ENCODE peak calls at places on chromosomes 7 and 10, in eight cellular contexts. T is transverse colon, O is HCT116, U is H1, E is breast epithelium, F is prostate gland, H is esophagus muscularis mucosa, R is sigmoid colon. M is an unnamed sample.

GRCh38 chr7:27478104-27478503 is 184.6 kb downstream of the HIBADH start:
- DNase-seq in R (no peak), T (no peak), E (no peak), H (no peak), F (no peak), U (no peak), O (no peak), M (no peak)

GRCh38 chr10:13139150-13139549 is 22.2 kb upstream of the MCM10 start:
- DNase-seq in O (no peak), E (no peak), R (no peak), H (no peak), F (no peak), T (no peak), U (no peak), M (no peak)

GRCh38 chr10:17764142-17764541 is 12.1 kb downstream of the TMEM236 start:
- DNase-seq in H (no peak), F (no peak), U (no peak), E (no peak), O (no peak), R (no peak), T (no peak), M (no peak)

GRCh38 chr10:107214261-107214660 is 49.8 kb upstream of the SORCS1 start:
- DNase-seq in H (no peak), U (no peak), F (no peak), R (no peak), E (no peak), T (no peak), O (no peak), M (no peak)

GRCh38 chr7:140738280-140738679 is 41.8 kb downstream of the NDUFB2 start:
- DNase-seq in U (no peak), O (no peak), H (no peak), T (no peak), E (no peak), F (no peak), R (no peak), M (no peak)

GRCh38 chr7:155003215-155003999 is 483 bp upstream of the PAXIP1 start:
- DNase-seq in F (peak), U (no peak), E (peak), T (peak), R (peak), O (peak), H (no peak), M (peak)

GRCh38 chr7:157905740-157906461 is 569.1 kb downstream of the DNAJB6 start:
- DNase-seq in U (peak), O (peak), E (peak), F (no peak), H (no peak), R (peak), T (no peak), M (no peak)

GRCh38 chr10:77533887-77534278 is 103.7 kb downstream of the KCNMA1 start:
- DNase-seq in T (no peak), E (peak), H (no peak), R (no peak), F (no peak), U (no peak), O (no peak), M (no peak)

GRCh38 chr7:150389532-150389816 is 10.3 kb downstream of the ZNF775 start:
- DNase-seq in E (no peak), R (no peak), F (no peak), O (no peak), H (no peak), T (no peak), U (no peak), M (peak)

GRCh38 chr7:94146408-94146807 is 142.3 kb upstream of the BET1 start:
- DNase-seq in R (no peak), E (no peak), O (no peak), U (no peak), H (no peak), F (no peak), T (no peak), M (peak)

GRCh38 chr10:6065845-6066244 is 3.7 kb upstream of the IL2RA start:
- DNase-seq in H (no peak), R (peak), E (no peak), T (no peak), F (no peak), O (no peak), U (no peak), M (no peak)

GRCh38 chr7:71636329-71636728 is 504.4 kb downstream of the GALNT17 start:
- DNase-seq in F (no peak), U (no peak), O (no peak), H (no peak), T (no peak), R (no peak), E (no peak), M (no peak)

GRCh38 chr7:27201231-27202017 is 1.5 kb upstream of the HOXA13 start:
- DNase-seq in F (no peak), E (no peak), R (no peak), H (no peak), T (no peak), O (no peak), U (no peak), M (peak)

GRCh38 chr7:121480058-121480457 is 84.0 kb upstream of the FAM3C start:
- DNase-seq in E (no peak), F (peak), O (no peak), R (no peak), U (no peak), H (no peak), T (no peak), M (no peak)

GRCh38 chr10:3835770-3836169 is 50.8 kb upstream of the KLF6 start:
- DNase-seq in U (no peak), T (no peak), H (no peak), O (no peak), F (no peak), R (no peak), E (no peak), M (no peak)

GRCh38 chr7:94240902-94241301 is 153.8 kb upstream of the COL1A2 start:
- DNase-seq in T (no peak), F (no peak), H (no peak), U (no peak), O (no peak), E (no peak), R (no peak), M (no peak)

GRCh38 chr7:116395125-116395791 is 104.3 kb upstream of the CAV2 start:
- DNase-seq in F (no peak), T (no peak), E (no peak), R (no peak), O (peak), H (no peak), U (peak), M (no peak)

GRCh38 chr10:24417053-24417452 is 208.1 kb downstream of the KIAA1217 start:
- DNase-seq in F (no peak), R (no peak), T (no peak), U (no peak), E (no peak), H (no peak), O (no peak), M (no peak)

GRCh38 chr10:72063703-72064391 is 24.5 kb downstream of the SPOCK2 start:
- DNase-seq in F (no peak), T (peak), O (no peak), R (no peak), H (no peak), E (no peak), U (no peak), M (no peak)

GRCh38 chr10:57699944-57700343 is 567.8 kb downstream of the IPMK start:
- DNase-seq in R (no peak), T (no peak), U (no peak), O (no peak), E (no peak), F (no peak), H (no peak), M (no peak)

GRCh38 chr10:53102424-53102823 is 329.8 kb upstream of the MBL2 start:
- DNase-seq in T (no peak), F (no peak), O (no peak), E (no peak), H (no peak), R (no peak), U (no peak), M (no peak)

GRCh38 chr7:144885453-144885852 is 49.6 kb upstream of the TPK1 start:
- DNase-seq in F (no peak), H (no peak), O (no peak), T (no peak), U (no peak), E (no peak), R (no peak), M (no peak)

GRCh38 chr7:27133409-27134157 is 3.0 kb upstream of the HOXA4 start:
- DNase-seq in U (no peak), E (no peak), H (no peak), F (no peak), T (peak), R (peak), O (no peak), M (no peak)

GRCh38 chr7:31794851-31795250 is 107.8 kb downstream of the PPP1R17 start:
- DNase-seq in T (no peak), U (no peak), H (no peak), F (no peak), O (no peak), E (no peak), R (no peak), M (no peak)

GRCh38 chr7:139004321-139005075 is 23.3 kb upstream of the KIAA1549 start:
- DNase-seq in F (no peak), R (no peak), H (peak), E (no peak), U (no peak), O (no peak), T (no peak), M (no peak)

GRCh38 chr10:124913167-124913566 is 28.8 kb upstream of the ZRANB1 start:
- DNase-seq in H (no peak), O (no peak), F (peak), E (peak), R (no peak), U (no peak), T (no peak), M (no peak)
- TF ChIP-seq CTCF in H (no peak), O (no peak), F (no peak), E (no peak), R (no peak), U (no peak), T (no peak), M (no peak)

GRCh38 chr7:5519515-5519928 is 95.9 kb upstream of the TNRC18 start:
- DNase-seq in R (no peak), E (no peak), F (no peak), U (no peak), T (no peak), H (no peak), O (no peak), M (no peak)

GRCh38 chr7:5528071-5528814 is 104.6 kb upstream of the TNRC18 start:
- DNase-seq in E (no peak), F (peak), H (no peak), T (peak), O (no peak), R (peak), U (no peak), M (peak)

GRCh38 chr7:5525271-5526189 is 101.9 kb upstream of the TNRC18 start:
- DNase-seq in T (peak), F (no peak), E (no peak), H (no peak), O (peak), U (no peak), R (peak), M (no peak)

GRCh38 chr7:5526190-5527037 is 102.8 kb upstream of the TNRC18 start:
- DNase-seq in E (no peak), F (peak), O (no peak), U (no peak), T (peak), H (no peak), R (peak), M (peak)

DNA sequence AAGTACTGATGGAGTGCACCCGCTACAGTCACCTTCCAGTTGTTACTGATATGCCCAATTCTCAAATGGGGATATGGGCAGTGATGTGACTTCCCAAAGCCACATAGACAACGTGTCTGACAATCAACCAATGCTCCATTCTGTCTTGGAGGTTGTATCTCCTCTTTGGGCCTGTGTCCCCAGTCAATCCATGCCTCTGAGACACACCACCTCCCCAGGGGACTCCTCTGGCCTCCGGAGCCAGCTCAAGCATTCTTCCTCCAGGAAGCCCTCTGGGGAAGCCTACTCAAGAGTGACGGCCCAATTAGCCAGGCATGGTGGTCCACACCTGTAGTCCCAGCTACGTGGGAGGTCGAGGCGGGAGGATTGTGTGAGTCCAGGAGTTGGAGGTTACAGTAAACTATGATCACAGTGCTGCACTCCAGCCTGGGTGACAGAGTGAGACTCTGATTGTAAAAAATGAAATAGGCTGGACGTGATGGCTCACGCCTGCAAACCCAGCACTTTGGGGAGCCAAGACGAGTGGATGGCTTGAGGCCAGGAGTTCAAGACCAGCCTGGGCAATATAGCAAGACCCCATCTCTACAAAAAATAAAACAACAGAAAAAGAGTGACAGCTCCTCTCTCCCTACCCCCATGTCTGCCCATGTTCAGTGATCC is 99.5 kb upstream of the TNRC18 start:
- DNase-seq in T (peak), U (no peak), H (no peak), F (no peak), E (no peak), O (no peak), R (peak), M (no peak)
- TF ChIP-seq POLR2AphosphoS5 in T (no peak), U (peak), H (no peak), F (no peak), E (no peak), O (no peak), R (peak), M (no peak)

DNA sequence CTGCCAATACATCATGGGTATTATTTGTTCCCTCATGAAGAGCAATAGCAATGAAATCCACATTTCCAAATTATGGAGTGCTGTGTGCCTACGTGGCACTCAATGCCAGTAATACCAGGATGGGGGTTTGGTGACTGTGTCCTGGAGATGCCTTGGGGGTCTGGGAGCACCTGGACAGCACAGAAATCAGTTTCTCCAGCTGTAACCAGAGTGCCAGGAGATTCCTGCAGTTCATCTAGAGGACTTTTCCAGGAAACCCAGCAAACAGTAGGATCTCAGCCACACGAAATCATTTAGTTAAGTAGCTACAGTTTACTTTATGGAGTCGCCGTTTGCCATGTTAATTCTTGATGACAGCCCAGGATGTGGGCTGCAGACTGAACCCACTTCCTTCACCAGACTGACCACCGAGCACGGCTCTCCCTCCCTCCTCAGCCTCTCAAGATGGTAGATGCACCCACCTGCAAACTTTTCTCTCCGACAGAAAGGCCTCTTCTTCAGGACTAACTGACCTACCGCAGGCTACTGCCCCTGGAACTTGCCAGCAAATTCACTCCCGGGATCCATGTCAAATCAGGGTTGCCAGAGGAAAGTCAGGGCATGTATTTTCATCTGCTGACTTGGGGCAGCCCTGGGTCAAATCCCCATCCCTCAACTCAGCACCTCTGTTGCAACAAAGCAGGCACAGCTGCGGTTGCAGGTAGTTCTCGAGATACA is 30.3 kb downstream of the MKI67 start:
- DNase-seq in T (no peak), R (no peak), E (no peak), H (no peak), O (no peak), F (no peak), U (no peak), M (no peak)
- TF ChIP-seq POLR2A in T (no peak), R (no peak), E (no peak), H (no peak), O (no peak), F (no peak), U (no peak), M (no peak)

GRCh38 chr10:87625658-87626057 is 34.0 kb upstream of the PAPSS2 start:
- DNase-seq in F (no peak), H (no peak), O (no peak), E (no peak), U (no peak), T (no peak), R (no peak), M (no peak)

GRCh38 chr10:87622290-87623004 is 37.2 kb upstream of the PAPSS2 start:
- DNase-seq in T (no peak), F (no peak), H (no peak), E (no peak), U (no peak), O (no peak), R (no peak), M (no peak)

GRCh38 chr10:87632439-87632838 is 27.2 kb upstream of the PAPSS2 start:
- DNase-seq in H (no peak), R (no peak), E (no peak), F (no peak), T (no peak), O (no peak), U (no peak), M (no peak)

GRCh38 chr10:87623191-87623590 is 36.5 kb upstream of the PAPSS2 start:
- DNase-seq in O (no peak), T (no peak), E (no peak), R (no peak), U (no peak), F (no peak), H (no peak), M (no peak)

GRCh38 chr10:87626422-87626892 is 33.2 kb upstream of the PAPSS2 start:
- DNase-seq in R (no peak), H (peak), F (no peak), T (no peak), U (no peak), O (no peak), E (no peak), M (no peak)
- TF ChIP-seq CTCF in R (no peak), H (no peak), F (no peak), T (no peak), U (no peak), O (no peak), E (no peak), M (no peak)

DNA sequence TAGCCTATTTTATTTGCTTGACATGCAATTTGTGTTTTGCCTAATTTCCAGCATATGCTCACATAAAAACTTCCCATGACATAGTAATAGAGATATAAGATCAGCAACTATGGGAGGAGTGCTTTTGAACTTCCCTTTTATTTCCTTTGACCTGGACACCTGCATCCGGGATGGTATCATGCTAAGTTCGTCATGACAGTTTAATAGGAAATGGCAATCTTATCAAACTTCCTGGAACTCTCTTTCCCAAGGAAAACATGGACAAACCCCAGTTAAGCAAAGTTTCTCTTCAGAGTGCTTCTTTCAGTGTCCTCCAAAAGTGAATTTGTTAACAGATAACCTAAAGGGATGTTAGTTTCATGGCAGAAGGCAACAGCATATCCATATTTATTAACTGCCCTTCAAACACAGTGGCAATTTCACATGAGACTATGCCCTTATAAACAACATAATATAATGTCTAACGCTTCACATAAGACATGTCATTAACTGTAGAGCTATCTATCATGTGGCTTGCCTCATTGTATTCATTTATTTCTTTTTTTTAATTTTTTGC is 474.7 kb upstream of the SEMA3A start:
- DNase-seq in R (no peak), H (no peak), O (no peak), F (no peak), U (no peak), E (no peak), T (no peak), M (no peak)
- TF ChIP-seq POLR2AphosphoS5 in R (no peak), H (no peak), O (no peak), F (no peak), U (no peak), E (no peak), T (no peak), M (peak)

GRCh38 chr7:149195180-149196150 is at the start of gene ZNF282:
- DNase-seq in O (peak), H (peak), F (peak), R (peak), U (peak), E (peak), T (peak), M (peak)
- TF ChIP-seq POLR2A in O (peak), H (no peak), F (peak), R (peak), U (peak), E (no peak), T (peak), M (no peak)

DNA sequence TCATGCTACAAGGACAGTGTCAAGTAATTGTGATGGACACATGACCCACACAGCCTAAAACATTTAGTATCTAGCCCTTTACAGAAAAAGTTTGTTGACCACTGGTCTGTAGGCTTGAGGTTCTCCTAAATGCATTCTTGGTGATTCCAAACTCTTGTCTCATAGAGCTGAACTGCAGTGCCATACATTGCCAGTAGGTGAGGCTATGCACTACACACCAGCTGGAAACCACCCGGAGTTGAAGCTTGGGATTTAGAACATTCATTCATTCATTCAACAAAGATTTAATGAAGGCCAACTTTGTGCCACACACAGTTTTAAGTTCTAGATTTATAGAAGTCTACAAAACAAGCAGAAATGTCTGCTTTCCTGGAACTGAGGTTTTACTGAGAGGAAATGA is 77.3 kb upstream of the TCF7L2 start:
- DNase-seq in O (peak), R (no peak), H (no peak), T (no peak), U (no peak), F (no peak), E (no peak), M (no peak)
- TF ChIP-seq CTCF in O (peak), R (no peak), H (peak), T (peak), U (no peak), F (no peak), E (no peak), M (no peak)

GRCh38 chr10:121486906-121487305 is 111.3 kb downstream of the FGFR2 start:
- DNase-seq in E (no peak), O (no peak), R (no peak), U (no peak), H (no peak), T (no peak), F (no peak), M (no peak)
- TF ChIP-seq POLR2AphosphoS5 in E (no peak), O (no peak), R (no peak), U (no peak), H (no peak), T (no peak), F (no peak), M (no peak)

GRCh38 chr7:87154166-87154565 is 1.9 kb downstream of the DMTF1 start:
- DNase-seq in E (no peak), R (no peak), H (no peak), F (no peak), T (no peak), U (no peak), O (no peak), M (no peak)

GRCh38 chr7:87151701-87152111 is 547 bp upstream of the DMTF1 start:
- DNase-seq in R (no peak), H (no peak), O (no peak), E (no peak), F (no peak), U (no peak), T (no peak), M (no peak)

GRCh38 chr7:87154569-87154968 is 2.3 kb downstream of the DMTF1 start:
- DNase-seq in R (no peak), E (no peak), H (no peak), O (no peak), T (no peak), F (no peak), U (no peak), M (no peak)

GRCh38 chr7:87152112-87152896 is at the start of gene DMTF1:
- DNase-seq in F (peak), T (peak), H (peak), O (peak), E (peak), R (peak), U (peak), M (peak)

GRCh38 chr7:87152897-87153641 is 816 bp downstream of the DMTF1 start:
- DNase-seq in T (peak), O (no peak), F (peak), H (no peak), R (peak), U (no peak), E (peak), M (peak)
- TF ChIP-seq POLR2A in T (peak), O (no peak), F (no peak), H (no peak), R (peak), U (no peak), E (no peak), M (no peak)

GRCh38 chr7:147483634-147484292 is 1106.8 kb upstream of the C7orf33 start:
- DNase-seq in U (no peak), E (no peak), H (no peak), F (no peak), O (no peak), T (no peak), R (no peak), M (no peak)
- TF ChIP-seq CTCF in U (no peak), E (no peak), H (no peak), F (no peak), O (no peak), T (no peak), R (no peak), M (no peak)

M was measured in spleen.